ENCODE peak calls at places on chromosomes 3 and 15, in six cellular contexts. Y is skeletal muscle cell, V is neuronal stem cell, J is pancreas, N is psoas muscle, W is astrocyte of the cerebellum. C is an unnamed sample.

GRCh38 chr3:64053581-64053980 is 30.3 kb upstream of the PSMD6 start:
- DNase-seq in N (no peak), V (no peak), Y (no peak), W (no peak), J (no peak), C (no peak)

GRCh38 chr3:52277071-52277964 is 1.1 kb downstream of the WDR82 start:
- DNase-seq in Y (peak; percentile 38), W (no peak), N (peak; percentile 86), V (no peak), J (peak; percentile 82), C (peak; percentile 79)

GRCh38 chr15:41789237-41789636 is 15.0 kb downstream of the MAPKBP1 start:
- DNase-seq in W (no peak), J (no peak), V (no peak), Y (no peak), N (no peak), C (no peak)

GRCh38 chr3:171526146-171526545 is 65.9 kb upstream of the TNIK start:
- DNase-seq in Y (no peak), N (no peak), V (no peak), W (no peak), J (no peak), C (no peak)

GRCh38 chr15:86115138-86115801 is 35.6 kb downstream of the AGBL1 start:
- DNase-seq in Y (no peak), J (no peak), W (no peak), V (no peak), N (no peak), C (no peak)

GRCh38 chr15:74482661-74483060 is 21.7 kb upstream of the UBL7 start:
- DNase-seq in Y (no peak), N (no peak), V (no peak), J (no peak), W (no peak), C (no peak)

GRCh38 chr15:66483131-66483566 is 14.4 kb downstream of the SNAPC5 start:
- DNase-seq in W (peak; percentile 85), N (peak; percentile 34), J (peak; percentile 82), Y (peak; percentile 36), V (no peak), C (peak; percentile 96)

GRCh38 chr15:44781128-44781810 is 44.9 kb downstream of the TRIM69 start:
- DNase-seq in Y (no peak), N (no peak), V (no peak), J (no peak), W (no peak), C (no peak)

GRCh38 chr15:69626095-69627066 is 173.8 kb downstream of the RPLP1 start:
- DNase-seq in V (no peak), N (no peak), W (no peak), Y (no peak), J (no peak), C (no peak)

GRCh38 chr15:69357773-69358765 is 56.1 kb upstream of the KIF23 start:
- DNase-seq in V (peak; percentile 33), W (peak; percentile 18), Y (no peak), J (peak; percentile 43), N (peak; percentile 11), C (no peak)

GRCh38 chr3:141877911-141878310 is 1.5 kb downstream of the ATP1B3 start:
- DNase-seq in J (no peak), Y (no peak), W (no peak), N (no peak), V (no peak), C (no peak)

GRCh38 chr15:33140326-33140725 is 54.2 kb downstream of the FMN1 start:
- DNase-seq in J (no peak), V (no peak), W (no peak), N (no peak), Y (no peak), C (no peak)

GRCh38 chr3:65030847-65031463 is 343.2 kb upstream of the ADAMTS9 start:
- DNase-seq in Y (peak; percentile 67), J (no peak), V (no peak), N (no peak), W (peak; percentile 80), C (no peak)

GRCh38 chr3:194340757-194341400 is 10.2 kb downstream of the CPN2 start:
- DNase-seq in J (no peak), W (no peak), Y (no peak), V (no peak), N (no peak), C (no peak)

GRCh38 chr3:95899911-95900310 is 914.5 kb upstream of the EPHA6 start:
- DNase-seq in W (no peak), N (no peak), V (no peak), J (no peak), Y (no peak), C (no peak)

GRCh38 chr3:31490502-31490901 is 42.2 kb upstream of the STT3B start:
- DNase-seq in Y (no peak), N (no peak), J (no peak), V (no peak), W (no peak), C (no peak)

GRCh38 chr15:92617197-92618037 is 38.2 kb downstream of the FAM174B start:
- DNase-seq in N (peak; percentile 76), J (peak; percentile 91), V (no peak), Y (peak; percentile 72), W (peak; percentile 66), C (peak; percentile 96)

GRCh38 chr15:69011641-69012040 is 2.9 kb upstream of the NOX5 start:
- DNase-seq in W (no peak), V (no peak), J (no peak), N (no peak), Y (no peak), C (no peak)

GRCh38 chr15:57567909-57568308 is 23.8 kb upstream of the MYZAP start:
- DNase-seq in J (no peak), V (no peak), N (no peak), W (no peak), Y (no peak), C (no peak)

GRCh38 chr3:171347017-171347979 is 112.9 kb downstream of the TNIK start:
- DNase-seq in V (no peak), N (no peak), Y (no peak), W (no peak), J (no peak), C (no peak)

GRCh38 chr3:123723527-123724168 is 138.8 kb upstream of the HACD2 start:
- DNase-seq in Y (no peak), V (peak; percentile 79), W (peak; percentile 69), J (peak; percentile 69), N (no peak), C (peak; percentile 59)

GRCh38 chr3:111610189-111610588 is 15.0 kb upstream of the ZBED2 start:
- DNase-seq in J (no peak), V (no peak), Y (no peak), W (peak; percentile 18), N (no peak), C (no peak)

GRCh38 chr3:177676947-177677587 is 479.8 kb upstream of the TBL1XR1 start:
- DNase-seq in N (no peak), W (no peak), Y (no peak), J (peak; percentile 40), V (no peak), C (no peak)

GRCh38 chr3:185365281-185366211 is 2.6 kb downstream of the MAP3K13 start:
- DNase-seq in J (peak; percentile 52), V (no peak), N (no peak), W (no peak), Y (no peak), C (no peak)

DNA sequence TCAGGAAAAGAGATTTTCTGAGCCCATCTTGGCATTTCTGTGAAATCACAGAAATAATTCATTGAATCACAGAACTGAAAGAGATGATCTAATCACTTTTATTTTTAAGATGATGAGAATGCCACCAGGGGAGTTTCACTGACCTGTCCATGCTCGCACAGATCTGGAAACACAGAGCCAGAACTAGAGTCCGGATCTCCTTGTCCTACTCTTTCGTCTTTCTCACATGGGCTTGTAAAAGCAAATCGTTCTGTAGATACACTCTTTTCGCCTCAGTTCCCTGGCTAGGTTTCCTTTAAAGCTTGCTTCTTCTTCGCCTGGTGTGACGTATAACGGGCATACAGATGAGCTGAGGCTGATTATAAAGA is 122.5 kb upstream of the SPRED1 start:
- DNase-seq in J (no peak), V (no peak), N (no peak), Y (no peak), W (no peak), C (no peak)
- H3K4me3 ChIP-seq in J (no peak overlapping the region), V (peak overlapping the region; percentile 41), N (peak overlapping the region; percentile 13), Y (peak overlapping the region; percentile 38), W (peak overlapping the region; percentile 15), C (peak overlapping the region; percentile 24)

DNA sequence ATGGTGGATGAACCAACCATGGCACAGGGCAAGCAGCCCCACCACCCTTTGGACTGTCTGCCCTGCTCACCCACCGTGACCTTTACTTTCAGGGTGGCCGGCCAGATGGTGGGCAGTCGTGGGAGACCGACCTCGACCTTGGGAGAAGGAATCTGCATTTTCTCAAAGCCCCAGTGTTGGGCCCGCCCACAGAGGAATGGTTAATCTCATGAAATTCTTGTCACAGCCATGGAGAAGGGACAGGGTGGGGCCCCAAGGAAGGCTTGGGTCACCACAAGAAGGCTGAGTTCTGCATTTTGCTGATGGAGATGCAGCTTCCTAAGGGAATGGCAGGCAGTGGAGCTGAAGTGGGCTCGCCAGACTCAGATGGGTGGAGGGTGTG is 2.9 kb downstream of the PLXND1 start:
- DNase-seq in Y (no peak), J (no peak), V (no peak), W (no peak), N (peak; percentile 23), C (no peak)
- H3K4me3 ChIP-seq in Y (peak overlapping the region; percentile 68), J (peak overlapping the region; percentile 40), V (no peak overlapping the region), W (peak overlapping the region; percentile 50), N (peak overlapping the region; percentile 68), C (no peak overlapping the region)

GRCh38 chr3:79767194-79767952 is 425 bp downstream of the ROBO1 start:
- DNase-seq in Y (no peak), N (no peak), W (peak; percentile 16), J (no peak), V (peak; percentile 48), C (no peak)
- H3K4me3 ChIP-seq in Y (peak overlapping the region; percentile 32), N (peak overlapping the region; percentile 13), W (peak overlapping the region; percentile 64), J (no peak overlapping the region), V (peak overlapping the region; percentile 38), C (no peak overlapping the region)

GRCh38 chr3:71421820-71422566 is 161.5 kb downstream of the FOXP1 start:
- DNase-seq in V (no peak), Y (no peak), N (no peak), W (no peak), J (no peak), C (no peak)

GRCh38 chr3:71419369-71419768 is 164.2 kb downstream of the FOXP1 start:
- DNase-seq in W (no peak), V (no peak), N (no peak), Y (no peak), J (no peak), C (no peak)

GRCh38 chr3:71425491-71426071 is 157.9 kb downstream of the FOXP1 start:
- DNase-seq in J (no peak), N (no peak), Y (peak; percentile 93), V (no peak), W (peak; percentile 95), C (peak; percentile 78)

GRCh38 chr3:71423151-71423906 is 160.2 kb downstream of the FOXP1 start:
- DNase-seq in J (peak; percentile 16), Y (no peak), N (no peak), V (no peak), W (no peak), C (no peak)

GRCh38 chr3:71421475-71421819 is 162.1 kb downstream of the FOXP1 start:
- DNase-seq in Y (no peak), N (no peak), V (no peak), W (no peak), J (no peak), C (no peak)
- H3K4me3 ChIP-seq in Y (no peak overlapping the region), N (no peak overlapping the region), V (no peak overlapping the region), W (no peak overlapping the region), J (no peak overlapping the region), C (no peak overlapping the region)